ENCODE peak calls at places on chromosomes 4 and X, in four cellular contexts. Y is HEK293T, L is GM12878, R is K562. T is an unnamed sample.

GRCh38 chr4:71595576-71596108 is 188.2 kb downstream of the GC start:
- DNase-seq in Y (no peak), L (no peak), R (no peak), T (no peak)

GRCh38 chrX:7147431-7147977 is at the start of gene STS:
- DNase-seq in Y (no peak), L (no peak), R (no peak), T (no peak)

GRCh38 chr4:187207931-187208330 is 484.3 kb upstream of the FAT1 start:
- DNase-seq in L (no peak), R (no peak), Y (no peak), T (no peak)

GRCh38 chr4:98148856-98149255 is 5.6 kb upstream of the STPG2 start:
- DNase-seq in L (no peak), Y (no peak), R (no peak), T (no peak)

GRCh38 chr4:185082549-185082948 is 60.5 kb upstream of the SLC25A4 start:
- DNase-seq in L (no peak), R (no peak), Y (no peak), T (no peak)

GRCh38 chr4:73743825-73744602 is 3.6 kb downstream of the CXCL8 start:
- DNase-seq in Y (no peak), R (no peak), L (no peak), T (no peak)

GRCh38 chrX:102345916-102346315 is 93.9 kb downstream of the NXF2B start:
- DNase-seq in L (no peak), Y (peak), R (peak), T (peak)

GRCh38 chr4:28918871-28919270 is 1801.3 kb upstream of the PCDH7 start:
- DNase-seq in R (no peak), L (no peak), Y (no peak), T (no peak)

GRCh38 chr4:138035781-138036258 is 206.3 kb downstream of the SLC7A11 start:
- DNase-seq in R (peak), Y (peak), L (peak), T (peak)

GRCh38 chrX:119996600-119997524 is 53.3 kb upstream of the NKAP start:
- DNase-seq in R (no peak), Y (no peak), L (no peak), T (no peak)

GRCh38 chrX:86263526-86263925 is 115.3 kb downstream of the DACH2 start:
- DNase-seq in R (no peak), Y (no peak), L (no peak), T (no peak)
- TF ChIP-seq TARDBP in R (no peak), Y (no peak), L (no peak), T (no peak)

GRCh38 chr4:56655627-56656345 is 25.3 kb downstream of the HOPX start:
- DNase-seq in Y (peak), R (no peak), L (no peak), T (no peak)

GRCh38 chr4:56657128-56657527 is 24.0 kb downstream of the HOPX start:
- DNase-seq in L (no peak), R (no peak), Y (no peak), T (no peak)

GRCh38 chr4:56655209-56655626 is 25.9 kb downstream of the HOPX start:
- DNase-seq in Y (peak), L (no peak), R (no peak), T (no peak)

GRCh38 chr4:56657818-56658217 is 23.3 kb downstream of the HOPX start:
- DNase-seq in L (no peak), Y (no peak), R (no peak), T (no peak)

GRCh38 chr4:56656346-56656643 is 24.8 kb downstream of the HOPX start:
- DNase-seq in R (no peak), Y (no peak), L (no peak), T (no peak)
- TF ChIP-seq TARDBP in R (no peak), Y (no peak), L (no peak), T (no peak)

DNA sequence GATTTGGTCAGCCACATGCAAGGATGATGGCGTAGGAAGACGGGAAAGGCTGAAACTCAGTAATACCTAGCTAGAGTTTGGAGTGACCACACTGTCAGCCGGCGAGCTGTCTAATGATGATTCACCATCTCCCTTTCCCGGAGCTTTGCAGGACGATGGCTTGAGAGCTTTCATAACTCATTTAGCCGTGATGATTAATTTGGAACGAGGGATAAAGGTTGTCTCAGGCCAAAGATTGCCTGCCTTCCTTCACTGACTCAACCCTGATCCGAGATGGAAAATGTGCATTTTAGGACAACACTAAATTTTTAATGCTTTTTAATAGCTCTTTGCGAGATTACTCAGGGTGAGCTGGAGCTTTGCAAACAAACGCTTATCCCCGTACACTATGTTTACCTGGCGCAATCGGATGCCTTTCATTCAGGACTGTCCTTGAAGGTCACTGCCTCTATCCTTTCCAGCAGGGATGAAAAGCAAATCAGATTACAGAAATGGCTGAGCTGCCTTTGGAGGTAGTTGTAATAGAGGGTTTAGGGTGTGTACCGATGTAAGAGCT is 288.6 kb downstream of the ASMT start:
- DNase-seq in L (no peak), Y (no peak), R (no peak), T (peak)
- TF ChIP-seq TARDBP in L (no peak), Y (no peak), R (no peak), T (no peak)

DNA sequence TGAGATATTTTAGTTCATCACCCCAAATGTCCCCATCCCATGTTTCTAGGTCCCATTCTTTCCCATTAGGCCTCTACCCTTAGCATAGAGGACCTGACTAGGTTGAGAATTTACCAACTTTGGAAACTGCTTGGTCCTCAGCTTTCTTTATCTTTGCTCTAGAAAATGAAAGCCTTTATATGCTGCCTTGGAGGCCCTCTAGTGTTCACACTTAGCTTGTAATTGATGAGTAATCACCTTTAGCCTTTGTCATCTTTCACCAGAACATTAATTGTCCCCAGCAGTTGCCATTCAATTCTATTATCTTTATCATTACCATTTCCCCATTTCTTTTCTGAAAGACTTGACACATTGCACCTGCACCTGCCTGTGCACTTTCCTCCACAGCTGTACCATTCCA is 589.2 kb upstream of the NR3C2 start:
- DNase-seq in L (no peak), Y (no peak), R (no peak), T (peak)
- TF ChIP-seq TARDBP in L (no peak), Y (no peak), R (no peak), T (no peak)

DNA sequence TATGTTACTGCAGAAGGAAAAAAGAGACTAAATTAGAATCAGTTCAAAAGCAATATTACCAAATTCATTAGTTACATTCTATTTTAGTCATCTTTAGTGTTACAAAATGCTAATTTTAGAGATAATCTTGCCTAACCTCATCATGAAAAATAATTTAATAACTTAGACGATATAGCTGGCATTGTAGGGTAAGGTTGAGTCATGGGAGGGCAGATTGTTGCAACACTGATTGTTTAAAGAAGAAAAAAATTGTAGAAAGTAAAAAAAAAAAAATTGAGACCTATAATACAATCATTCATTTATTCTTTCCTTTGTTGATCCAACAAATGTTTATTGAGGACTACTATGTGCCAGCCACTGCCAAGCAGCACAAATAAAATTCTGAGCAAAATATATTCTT is 330.9 kb downstream of the GBA3 start:
- DNase-seq in L (no peak), Y (no peak), R (no peak), T (no peak)
- TF ChIP-seq TARDBP in L (no peak), Y (no peak), R (no peak), T (no peak)

GRCh38 chr4:139392797-139393196 is 61.1 kb upstream of the RAB33B start:
- DNase-seq in Y (no peak), R (no peak), L (no peak), T (no peak)
- TF ChIP-seq TARDBP in Y (no peak), R (no peak), L (no peak), T (no peak)

GRCh38 chr4:156889616-156890594 is 81.7 kb downstream of the PDGFC start:
- DNase-seq in Y (no peak), L (no peak), R (no peak), T (no peak)
- TF ChIP-seq TARDBP in Y (no peak), L (no peak), R (no peak), T (no peak)

T was measured in HepG2.